ENCODE peak calls at places on chromosome X, in six cellular contexts. F is neural crest cell, P is NCI-H1105 treated with DMSO at 0.1 percent for 48 hours, A is lung, N is D341Med, V is GM20000. Z is an unnamed sample.

GRCh38 chrX:48927736-48928382 is 9.0 kb upstream of the PIM2 start:
- DNase-seq in F (no peak), P (no peak), A (no peak), N (no peak), V (no peak), Z (no peak)

GRCh38 chrX:11784543-11784942 is 26.5 kb downstream of the MSL3 start:
- DNase-seq in F (no peak), P (no peak), A (no peak), N (no peak), V (no peak), Z (no peak)

GRCh38 chrX:119537487-119537886 is 27.7 kb downstream of the STEEP1 start:
- DNase-seq in F (no peak), P (no peak), A (no peak), N (no peak), V (no peak), Z (no peak)

GRCh38 chrX:15947648-15948317 is 93.2 kb upstream of the AP1S2 start:
- DNase-seq in F (no peak), P (no peak), A (no peak), N (no peak), V (no peak), Z (no peak)

GRCh38 chrX:104913348-104913747 is 307.1 kb downstream of the TEX13A start:
- DNase-seq in F (no peak), P (peak), A (no peak), N (peak), V (no peak), Z (no peak)

GRCh38 chrX:139077303-139078131 is 366.0 kb upstream of the FGF13 start:
- DNase-seq in F (no peak), P (no peak), A (no peak), N (no peak), V (no peak), Z (no peak)

GRCh38 chrX:154412468-154412867 is 1.1 kb downstream of the TAFAZZIN start:
- DNase-seq in F (no peak), P (no peak), A (no peak), N (no peak), V (peak), Z (no peak)

GRCh38 chrX:16023790-16024734 is 99.3 kb upstream of the GRPR start:
- DNase-seq in F (no peak), P (no peak), A (no peak), N (no peak), V (peak), Z (no peak)

GRCh38 chrX:48540015-48540350 is 469 bp downstream of the TBC1D25 start:
- DNase-seq in F (no peak), P (peak), A (no peak), N (peak), V (peak), Z (no peak)

GRCh38 chrX:16089086-16089485 is 34.3 kb upstream of the GRPR start:
- DNase-seq in F (no peak), P (no peak), A (no peak), N (no peak), V (no peak), Z (no peak)

GRCh38 chrX:154002215-154002719 is 17.4 kb downstream of the IRAK1 start:
- DNase-seq in F (no peak), P (peak), A (no peak), N (no peak), V (peak), Z (no peak)

GRCh38 chrX:41971346-41971745 is 48.0 kb upstream of the CASK start:
- DNase-seq in F (no peak), P (no peak), A (no peak), N (no peak), V (no peak), Z (no peak)

GRCh38 chrX:65697173-65697572 is 29.7 kb downstream of the MSN start:
- DNase-seq in F (no peak), P (no peak), A (no peak), N (no peak), V (no peak), Z (no peak)

GRCh38 chrX:50211510-50211909 is 6.9 kb downstream of the CCNB3 start:
- DNase-seq in F (no peak), P (no peak), A (no peak), N (peak), V (no peak), Z (no peak)

GRCh38 chrX:40096395-40097091 is 1.2 kb downstream of the BCOR start:
- DNase-seq in F (no peak), P (no peak), A (no peak), N (peak), V (peak), Z (peak)

GRCh38 chrX:74422576-74423288 is 1.4 kb downstream of the SLC16A2 start:
- DNase-seq in F (peak), P (no peak), A (peak), N (peak), V (peak), Z (peak)

GRCh38 chrX:69165116-69165651 is at the start of gene PJA1:
- DNase-seq in F (peak), P (peak), A (peak), N (peak), V (peak), Z (peak)

GRCh38 chrX:17738002-17738713 is 865 bp downstream of the SCML1 start:
- DNase-seq in F (peak), P (peak), A (peak), N (peak), V (no peak), Z (peak)

GRCh38 chrX:12401252-12401651 is 263.0 kb downstream of the FRMPD4 start:
- DNase-seq in F (no peak), P (no peak), A (no peak), N (no peak), V (no peak), Z (no peak)

GRCh38 chrX:135494453-135494852 is 26.0 kb upstream of the INTS6L start:
- DNase-seq in F (no peak), P (no peak), A (no peak), N (no peak), V (no peak), Z (no peak)

GRCh38 chrX:45771114-45771513 is 570.4 kb upstream of the DIPK2B start:
- DNase-seq in F (no peak), P (no peak), A (peak), N (no peak), V (no peak), Z (no peak)

GRCh38 chrX:24026403-24026801 is 584 bp downstream of the KLHL15 start:
- DNase-seq in F (no peak), P (peak), A (no peak), N (no peak), V (no peak), Z (no peak)

GRCh38 chrX:88828011-88828410 is 81.0 kb downstream of the CPXCR1 start:
- DNase-seq in F (no peak), P (no peak), A (no peak), N (no peak), V (no peak), Z (no peak)

GRCh38 chrX:20685652-20686051 is 418.9 kb upstream of the RPS6KA3 start:
- DNase-seq in F (no peak), P (no peak), A (no peak), N (no peak), V (no peak), Z (no peak)

GRCh38 chrX:52870041-52870440 is 2.2 kb upstream of the XAGE3 start:
- DNase-seq in F (no peak), P (no peak), A (no peak), N (no peak), V (no peak), Z (no peak)

GRCh38 chrX:47497274-47497673 is 14.3 kb upstream of the ZNF41 start:
- DNase-seq in F (no peak), P (no peak), A (no peak), N (no peak), V (no peak), Z (no peak)

GRCh38 chrX:74527344-74527743 is 87.1 kb downstream of the RLIM start:
- DNase-seq in F (no peak), P (no peak), A (no peak), N (no peak), V (no peak), Z (no peak)

GRCh38 chrX:4710618-4711433 is 997.4 kb upstream of the PRKX start:
- DNase-seq in F (no peak), P (peak), A (no peak), N (peak), V (no peak), Z (no peak)

GRCh38 chrX:139563251-139563650 is 32.7 kb downstream of the F9 start:
- DNase-seq in F (no peak), P (no peak), A (no peak), N (no peak), V (no peak), Z (no peak)

GRCh38 chrX:640641-641040 is 10.1 kb downstream of the SHOX start:
- DNase-seq in F (no peak), P (no peak), A (no peak), N (peak), V (no peak), Z (no peak)

GRCh38 chrX:128800138-128800537 is 723.2 kb downstream of the SMARCA1 start:
- DNase-seq in F (no peak), P (no peak), A (no peak), N (no peak), V (no peak), Z (no peak)

GRCh38 chrX:123920065-123920785 is 41.3 kb upstream of the STAG2 start:
- DNase-seq in F (no peak), P (no peak), A (no peak), N (no peak), V (no peak), Z (no peak)

GRCh38 chrX:20515841-20516461 is 249.2 kb upstream of the RPS6KA3 start:
- DNase-seq in F (no peak), P (no peak), A (no peak), N (no peak), V (peak), Z (no peak)

GRCh38 chrX:37883196-37883595 is 35.8 kb upstream of the DYNLT3 start:
- DNase-seq in F (no peak), P (no peak), A (no peak), N (no peak), V (no peak), Z (no peak)

GRCh38 chrX:18983711-18984380 is at the start of gene PHKA2:
- DNase-seq in F (peak), P (peak), A (peak), N (no peak), V (no peak), Z (peak)

GRCh38 chrX:67604979-67605703 is 61.3 kb downstream of the AR start:
- DNase-seq in F (no peak), P (no peak), A (no peak), N (no peak), V (no peak), Z (no peak)

GRCh38 chrX:114924846-114925245 is 92.6 kb downstream of the IL13RA2 start:
- DNase-seq in F (no peak), P (no peak), A (no peak), N (no peak), V (no peak), Z (no peak)

GRCh38 chrX:134684956-134685355 is 26.7 kb upstream of the PLAC1 start:
- DNase-seq in F (no peak), P (peak), A (no peak), N (no peak), V (no peak), Z (no peak)

GRCh38 chrX:109362101-109362500 is 119.8 kb downstream of the GUCY2F start:
- DNase-seq in F (no peak), P (no peak), A (no peak), N (no peak), V (no peak), Z (no peak)

GRCh38 chrX:131728295-131729145 is 184.6 kb downstream of the OR13H1 start:
- DNase-seq in F (no peak), P (no peak), A (peak), N (no peak), V (no peak), Z (no peak)